ENCODE peak calls at places on chromosomes 12 and 14, in six cellular contexts. L, C, H, R, O and E are unnamed samples.

GRCh38 chr12:114443607-114444421 is 37.9 kb upstream of the TBX5 start:
- DNase-seq in L (no peak), C (no peak), H (no peak), R (no peak), O (no peak), E (no peak)

GRCh38 chr12:13036881-13037280 is 7.3 kb upstream of the FAM234B start:
- DNase-seq in L (no peak), C (no peak), H (no peak), R (no peak), O (no peak), E (no peak)

GRCh38 chr14:69776875-69777453 is 10.0 kb downstream of the SRSF5 start:
- DNase-seq in L (no peak), C (no peak), H (no peak), R (no peak), O (no peak), E (no peak)

GRCh38 chr14:23366163-23366921 is 1.4 kb upstream of the EFS start:
- DNase-seq in L (peak; percentile 77), C (peak; percentile 87), H (peak; percentile 32), R (peak; percentile 72), O (no peak), E (peak; percentile 30)

GRCh38 chr14:91861091-91861490 is 6.2 kb downstream of the TC2N start:
- DNase-seq in L (no peak), C (no peak), H (no peak), R (no peak), O (no peak), E (no peak)

GRCh38 chr14:69713976-69714716 is 52.8 kb upstream of the SRSF5 start:
- DNase-seq in L (no peak), C (no peak), H (no peak), R (no peak), O (no peak), E (no peak)

GRCh38 chr12:56410768-56411167 is 38.5 kb downstream of the TIMELESS start:
- DNase-seq in L (no peak), C (no peak), H (no peak), R (no peak), O (no peak), E (no peak)

GRCh38 chr12:102052192-102053061 is 9.4 kb downstream of the WASHC3 start:
- DNase-seq in L (no peak), C (no peak), H (no peak), R (no peak), O (no peak), E (no peak)

GRCh38 chr14:85093631-85094330 is 436.2 kb upstream of the FLRT2 start:
- DNase-seq in L (no peak), C (no peak), H (peak; percentile 8), R (no peak), O (no peak), E (no peak)

GRCh38 chr14:75069811-75070145 is 337 bp downstream of the ZC2HC1C start:
- DNase-seq in L (no peak), C (no peak), H (no peak), R (no peak), O (no peak), E (no peak)

GRCh38 chr12:6383572-6384498 is at the start of gene LTBR:
- DNase-seq in L (no peak), C (peak; percentile 95), H (peak; percentile 96), R (peak; percentile 98), O (peak; percentile 97), E (peak; percentile 75)

GRCh38 chr12:108342985-108343384 is 3.9 kb upstream of the CMKLR1 start:
- DNase-seq in L (no peak), C (no peak), H (no peak), R (no peak), O (no peak), E (no peak)

GRCh38 chr12:65602579-65603295 is 221.5 kb upstream of the HMGA2 start:
- DNase-seq in L (peak; percentile 77), C (peak; percentile 89), H (peak; percentile 97), R (peak; percentile 73), O (peak; percentile 75), E (peak; percentile 51)

GRCh38 chr12:94100990-94101901 is 47.1 kb upstream of the PLXNC1 start:
- DNase-seq in L (peak; percentile 84), C (peak; percentile 89), H (peak; percentile 66), R (peak; percentile 84), O (peak; percentile 77), E (peak; percentile 57)

GRCh38 chr14:75697371-75697770 is 36.3 kb downstream of the TTLL5 start:
- DNase-seq in L (no peak), C (no peak), H (no peak), R (no peak), O (no peak), E (no peak)

GRCh38 chr14:105865904-105866840 is 339.8 kb downstream of the TMEM121 start:
- DNase-seq in L (no peak), C (no peak), H (no peak), R (no peak), O (peak; percentile 23), E (no peak)

GRCh38 chr14:46672128-46672527 is 20.5 kb upstream of the RPL10L start:
- DNase-seq in L (no peak), C (no peak), H (no peak), R (no peak), O (no peak), E (no peak)
- TF ChIP-seq CTCF in L (no peak), C (no peak), H (no peak), R (no peak), O (no peak), E (no peak)

GRCh38 chr14:88437659-88438058 is 52.2 kb downstream of the SPATA7 start:
- DNase-seq in L (no peak), C (no peak), H (peak; percentile 3), R (no peak), O (no peak), E (no peak)
- TF ChIP-seq CTCF in L (peak; percentile 34), C (peak; percentile 29), H (peak; percentile 25), R (no peak), O (no peak), E (no peak)

GRCh38 chr12:26153421-26154154 is 28.8 kb upstream of the BHLHE41 start:
- DNase-seq in L (no peak), C (peak; percentile 70), H (peak; percentile 95), R (no peak), O (no peak), E (no peak)
- TF ChIP-seq CTCF in L (no peak), C (no peak), H (peak; percentile 12), R (no peak), O (no peak), E (no peak)

GRCh38 chr12:42299392-42300308 is 26.2 kb downstream of the ZCRB1 start:
- DNase-seq in L (no peak), C (no peak), H (peak; percentile 46), R (no peak), O (no peak), E (no peak)

GRCh38 chr12:42291680-42292079 is 34.2 kb downstream of the ZCRB1 start:
- DNase-seq in L (no peak), C (no peak), H (no peak), R (no peak), O (no peak), E (no peak)

GRCh38 chr12:42298887-42299286 is 27.0 kb downstream of the ZCRB1 start:
- DNase-seq in L (no peak), C (no peak), H (no peak), R (no peak), O (no peak), E (no peak)

DNA sequence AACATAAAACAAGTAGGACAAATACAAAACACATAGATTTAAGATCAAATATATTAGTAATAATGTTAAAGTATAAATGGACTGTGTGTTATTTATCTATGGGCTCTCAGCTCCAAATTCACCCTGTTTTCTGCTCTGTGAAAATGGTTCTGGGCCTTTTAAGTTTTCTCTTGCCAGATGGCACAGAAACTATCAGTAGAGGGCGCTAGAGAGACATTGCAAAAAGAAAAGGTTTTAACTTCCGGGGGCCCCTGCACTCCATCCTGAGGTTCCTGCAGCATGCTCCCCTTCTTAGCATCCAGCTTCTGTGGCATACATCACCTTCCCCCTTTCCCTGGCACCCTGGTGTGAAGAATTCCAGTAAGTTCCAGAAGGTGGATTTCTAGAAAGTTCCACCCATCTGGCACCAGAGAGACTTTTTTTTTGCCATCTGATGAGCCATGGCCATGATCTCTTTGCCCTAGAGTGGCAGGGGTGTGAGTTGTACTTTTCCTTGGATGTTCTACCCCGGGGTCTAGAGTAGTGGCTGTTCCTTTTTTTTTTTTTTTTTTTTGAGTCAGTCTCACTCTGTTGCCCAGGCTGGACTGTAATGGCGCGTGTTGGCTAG is 29.3 kb downstream of the ZCRB1 start:
- DNase-seq in L (no peak), C (no peak), H (peak; percentile 20), R (no peak), O (no peak), E (no peak)
- TF ChIP-seq CTCF in L (peak; percentile 56), C (peak; percentile 39), H (peak; percentile 44), R (peak; percentile 30), O (no peak), E (no peak)

DNA sequence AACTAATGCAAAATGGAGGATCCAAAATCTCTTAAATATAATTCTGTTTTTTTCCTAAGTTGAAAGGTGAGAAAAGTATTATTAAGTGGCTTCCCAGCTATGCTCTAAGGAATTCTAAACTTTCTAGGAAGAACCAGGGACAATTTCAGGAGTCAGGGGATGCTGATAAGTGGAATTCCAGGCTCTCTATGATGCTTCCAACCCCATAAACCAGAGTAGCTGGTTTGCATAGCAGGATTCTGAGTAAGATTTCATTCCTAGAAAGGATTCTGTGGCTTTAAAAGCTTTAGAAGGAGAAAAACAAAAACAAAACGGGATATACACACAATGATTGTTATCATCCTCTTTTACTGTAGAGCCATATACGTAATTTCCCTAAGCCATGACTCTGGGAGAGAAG is 93.9 kb downstream of the SLC16A7 start:
- DNase-seq in L (no peak), C (no peak), H (no peak), R (no peak), O (no peak), E (no peak)
- TF ChIP-seq CTCF in L (no peak), C (no peak), H (no peak), R (no peak), O (no peak), E (no peak)

GRCh38 chr12:3632256-3633240 is 120.4 kb downstream of the CRACR2A start:
- DNase-seq in L (no peak), C (no peak), H (no peak), R (no peak), O (no peak), E (no peak)

GRCh38 chr12:3631272-3631637 is 121.7 kb downstream of the CRACR2A start:
- DNase-seq in L (no peak), C (no peak), H (no peak), R (no peak), O (no peak), E (no peak)

GRCh38 chr12:3636328-3636727 is 116.6 kb downstream of the CRACR2A start:
- DNase-seq in L (no peak), C (no peak), H (no peak), R (no peak), O (no peak), E (no peak)

GRCh38 chr12:3633396-3633795 is 119.5 kb downstream of the CRACR2A start:
- DNase-seq in L (no peak), C (no peak), H (no peak), R (no peak), O (no peak), E (no peak)

GRCh38 chr12:3634348-3634747 is 118.6 kb downstream of the CRACR2A start:
- DNase-seq in L (no peak), C (no peak), H (no peak), R (no peak), O (no peak), E (no peak)
- TF ChIP-seq CTCF in L (no peak), C (no peak), H (no peak), R (no peak), O (no peak), E (no peak)